ENCODE peak calls at places on chromosomes 3 and 15, in eight cellular contexts. S is NCI-H460, R is NCI-H2081 treated with DMSO at 0.1 percent for 48 hours, V is GM20000, E is HCT116, C is cardiac fibroblast, D is occipital lobe, X is left colon. U is an unnamed sample.

GRCh38 chr3:31562525-31562924 is 29.8 kb downstream of the STT3B start:
- DNase-seq in D (no peak), E (no peak), R (no peak), C (no peak), S (no peak), X (no peak), V (no peak), U (no peak)

GRCh38 chr15:66388576-66388975 is 1.9 kb downstream of the MAP2K1 start:
- DNase-seq in V (peak), X (no peak), E (no peak), R (no peak), D (no peak), S (no peak), C (no peak), U (no peak)

GRCh38 chr15:100842756-100843730 is 36.6 kb upstream of the ALDH1A3 start:
- DNase-seq in X (no peak), C (peak), D (no peak), R (no peak), E (no peak), S (no peak), V (no peak), U (no peak)

GRCh38 chr3:49500408-49501257 is 30.6 kb downstream of the DAG1 start:
- DNase-seq in E (peak), X (peak), R (no peak), V (no peak), S (peak), C (peak), D (peak), U (no peak)

GRCh38 chr15:85397151-85397550 is 16.7 kb downstream of the AKAP13 start:
- DNase-seq in D (no peak), S (no peak), C (no peak), E (no peak), X (no peak), V (no peak), R (no peak), U (no peak)

GRCh38 chr3:157336252-157337009 is 100.2 kb upstream of the PTX3 start:
- DNase-seq in V (no peak), D (no peak), R (no peak), C (no peak), X (no peak), E (no peak), S (no peak), U (no peak)

GRCh38 chr3:37993811-37994638 is 3.4 kb downstream of the VILL start:
- DNase-seq in V (peak), E (no peak), R (no peak), D (peak), C (peak), X (peak), S (no peak), U (peak)

GRCh38 chr15:78455749-78456148 is 17.7 kb downstream of the IREB2 start:
- DNase-seq in X (no peak), C (no peak), V (no peak), S (no peak), R (no peak), E (no peak), D (no peak), U (no peak)

GRCh38 chr3:163328680-163329079 is 1749.6 kb downstream of the SI start:
- DNase-seq in C (no peak), D (no peak), V (no peak), X (no peak), S (no peak), E (no peak), R (no peak), U (no peak)

GRCh38 chr3:49563040-49563578 is 8.8 kb downstream of the BSN start:
- DNase-seq in X (no peak), S (no peak), E (no peak), D (no peak), C (no peak), V (no peak), R (no peak), U (no peak)

GRCh38 chr3:52253314-52254260 is 8.0 kb downstream of the PPM1M start:
- DNase-seq in C (peak), V (peak), E (no peak), X (peak), D (peak), S (no peak), R (no peak), U (peak)

GRCh38 chr15:43204016-43204901 is 16.6 kb downstream of the EPB42 start:
- DNase-seq in D (no peak), E (peak), S (peak), X (no peak), C (peak), R (no peak), V (peak), U (peak)

GRCh38 chr3:12198301-12198700 is 39.6 kb upstream of the TIMP4 start:
- DNase-seq in E (no peak), C (peak), X (no peak), S (no peak), R (no peak), D (no peak), V (no peak), U (no peak)

GRCh38 chr15:69271217-69271616 is 27.5 kb upstream of the PAQR5 start:
- DNase-seq in D (no peak), X (no peak), E (no peak), R (no peak), V (no peak), C (no peak), S (no peak), U (no peak)

GRCh38 chr15:99449514-99449913 is 116.3 kb upstream of the MEF2A start:
- DNase-seq in X (no peak), S (no peak), D (no peak), V (peak), E (no peak), R (no peak), C (peak), U (peak)

GRCh38 chr3:117856354-117856753 is 1146.8 kb downstream of the TUSC7 start:
- DNase-seq in S (no peak), D (no peak), E (no peak), R (no peak), X (no peak), V (no peak), C (no peak), U (no peak)

GRCh38 chr15:100131321-100132224 is 210.2 kb downstream of the ADAMTS17 start:
- DNase-seq in S (no peak), R (no peak), E (no peak), X (no peak), C (peak), D (no peak), V (peak), U (peak)

GRCh38 chr3:15903164-15903563 is 105.4 kb upstream of the ANKRD28 start:
- DNase-seq in E (no peak), X (peak), C (peak), V (no peak), R (no peak), S (no peak), D (no peak), U (no peak)

GRCh38 chr15:58793862-58794261 is 22.8 kb downstream of the MINDY2 start:
- DNase-seq in V (no peak), X (no peak), R (no peak), S (no peak), C (no peak), D (no peak), E (no peak), U (no peak)

GRCh38 chr3:138496436-138496835 is 62.0 kb downstream of the ESYT3 start:
- DNase-seq in C (no peak), D (no peak), S (no peak), X (no peak), R (no peak), E (no peak), V (no peak), U (no peak)

GRCh38 chr15:77759896-77760592 is 127.3 kb upstream of the LINGO1 start:
- DNase-seq in S (no peak), D (peak), X (no peak), E (peak), R (no peak), V (no peak), C (no peak), U (no peak)